ENCODE peak calls at places on chromosomes 13 and 19, in ten cellular contexts. O is glutamatergic neuron, M is GM23248, F is RWPE1, D is GM12891, I is EL, Q is left ventricle myocardium inferior, B is sciatic nerve, K is neural progenitor cell, T is AG04449. C is an unnamed sample.

GRCh38 chr19:53076984-53077383 is 26.2 kb downstream of the ZNF160 start:
- DNase-seq in O (peak; percentile 83), M (peak; percentile 67), F (no peak), D (no peak), I (peak; percentile 12), Q (peak; percentile 63), B (no peak), K (peak; percentile 85), T (no peak), C (no peak)

GRCh38 chr19:13195678-13196077 is 45.5 kb downstream of the IER2 start:
- DNase-seq in O (peak; percentile 67), M (no peak), F (no peak), D (peak; percentile 69), I (no peak), Q (no peak), B (no peak), K (peak; percentile 79), T (no peak), C (peak; percentile 67)

GRCh38 chr19:7908742-7909461 is 5.2 kb downstream of the MAP2K7 start:
- DNase-seq in O (peak; percentile 14), M (no peak), F (no peak), D (no peak), I (no peak), Q (no peak), B (no peak), K (no peak), T (no peak), C (no peak)

GRCh38 chr13:110308377-110309158 is 1.5 kb downstream of the COL4A2 start:
- DNase-seq in O (no peak), M (peak; percentile 73), F (no peak), D (no peak), I (peak; percentile 69), Q (no peak), B (peak; percentile 69), K (peak; percentile 84), T (no peak), C (no peak)

GRCh38 chr19:18967358-18968146 is 26.5 kb upstream of the HOMER3 start:
- DNase-seq in O (no peak), M (peak; percentile 85), F (peak; percentile 64), D (no peak), I (peak; percentile 60), Q (peak; percentile 60), B (peak; percentile 74), K (no peak), T (no peak), C (no peak)

GRCh38 chr13:51397262-51397933 is 55.4 kb downstream of the INTS6 start:
- DNase-seq in O (no peak), M (peak; percentile 91), F (no peak), D (no peak), I (peak; percentile 42), Q (no peak), B (no peak), K (peak; percentile 21), T (peak; percentile 61), C (no peak)

GRCh38 chr19:13808856-13809255 is 13.6 kb downstream of the ZSWIM4 start:
- DNase-seq in O (no peak), M (no peak), F (no peak), D (no peak), I (no peak), Q (no peak), B (no peak), K (no peak), T (no peak), C (no peak)

GRCh38 chr19:46349311-46349993 is 2.6 kb downstream of the PPP5C start:
- DNase-seq in O (no peak), M (no peak), F (no peak), D (no peak), I (no peak), Q (no peak), B (no peak), K (no peak), T (no peak), C (no peak)

GRCh38 chr19:42242071-42242511 is 311 bp downstream of the GSK3A start:
- DNase-seq in O (no peak), M (peak; percentile 61), F (no peak), D (no peak), I (no peak), Q (no peak), B (no peak), K (no peak), T (no peak), C (no peak)

GRCh38 chr19:28289294-28290063 is 923.5 kb downstream of the UQCRFS1 start:
- DNase-seq in O (no peak), M (peak; percentile 89), F (no peak), D (no peak), I (no peak), Q (no peak), B (no peak), K (no peak), T (no peak), C (no peak)

GRCh38 chr19:19381007-19381926 is 24.2 kb upstream of the GATAD2A start:
- DNase-seq in O (no peak), M (no peak), F (no peak), D (no peak), I (no peak), Q (no peak), B (no peak), K (no peak), T (no peak), C (no peak)

GRCh38 chr13:67200183-67200582 is 30.0 kb downstream of the PCDH9 start:
- DNase-seq in O (no peak), M (no peak), F (no peak), D (no peak), I (no peak), Q (no peak), B (no peak), K (no peak), T (no peak), C (no peak)

GRCh38 chr13:25874907-25875306 is 176.9 kb downstream of the SHISA2 start:
- DNase-seq in O (no peak), M (no peak), F (no peak), D (no peak), I (no peak), Q (no peak), B (no peak), K (no peak), T (no peak), C (no peak)

GRCh38 chr13:40172878-40173277 is 493.6 kb downstream of the FOXO1 start:
- DNase-seq in O (no peak), M (no peak), F (no peak), D (no peak), I (no peak), Q (no peak), B (no peak), K (no peak), T (no peak), C (no peak)

GRCh38 chr13:93862259-93862658 is 617.2 kb downstream of the DCT start:
- DNase-seq in O (no peak), M (peak; percentile 60), F (no peak), D (no peak), I (peak; percentile 1), Q (no peak), B (no peak), K (no peak), T (no peak), C (no peak)

GRCh38 chr13:45441633-45442032 is 23.1 kb upstream of the COG3 start:
- DNase-seq in O (no peak), M (peak; percentile 33), F (peak; percentile 32), D (peak; percentile 30), I (peak; percentile 34), Q (no peak), B (no peak), K (no peak), T (no peak), C (no peak)

GRCh38 chr19:7917292-7918061 is 2.7 kb upstream of the SNAPC2 start:
- DNase-seq in O (peak; percentile 80), M (peak; percentile 88), F (no peak), D (peak; percentile 78), I (peak; percentile 62), Q (no peak), B (peak; percentile 63), K (peak; percentile 86), T (no peak), C (peak; percentile 74)

GRCh38 chr19:36265064-36265463 is 50.2 kb downstream of the ZNF146 start:
- DNase-seq in O (no peak), M (no peak), F (no peak), D (no peak), I (no peak), Q (peak; percentile 36), B (no peak), K (no peak), T (no peak), C (no peak)

GRCh38 chr19:11464333-11465265 is 16.2 kb downstream of the ELAVL3 start:
- DNase-seq in O (no peak), M (no peak), F (no peak), D (no peak), I (no peak), Q (no peak), B (no peak), K (no peak), T (no peak), C (no peak)

C was measured in GM12892.